ENCODE peak calls at places on chromosomes 1 and 21, in nine cellular contexts. I is IMR-90, B is Peyer's patch, P is sigmoid colon, R is adrenal gland, O is transverse colon, W is stomach, V is gastrocnemius medialis, Y is heart left ventricle. T is an unnamed sample. For H3K4me1, the result is how much of the 10 kb centered on the place peaks cover.

GRCh38 chr1:206608108-206608698 is 4.1 kb downstream of the EIF2D start:
- DNase-seq in I (peak), B (peak), P (no peak), R (no peak), O (peak), W (peak), V (no peak), Y (no peak), T (peak)

GRCh38 chr1:34918609-34919561 is 10.6 kb downstream of the DLGAP3 start:
- DNase-seq in I (no peak), B (peak), P (no peak), R (peak), O (no peak), W (no peak), V (no peak), Y (no peak), T (no peak)

GRCh38 chr21:34074283-34075098 is 1.1 kb downstream of the MRPS6 start:
- DNase-seq in I (no peak), B (no peak), P (no peak), R (no peak), O (no peak), W (no peak), V (no peak), Y (no peak), T (peak)

GRCh38 chr1:225963735-225964530 is 22.9 kb upstream of the LEFTY2 start:
- DNase-seq in I (no peak), B (peak), P (peak), R (no peak), O (no peak), W (no peak), V (no peak), Y (no peak), T (no peak)

GRCh38 chr1:158496379-158496778 is 24.4 kb downstream of the OR10R2 start:
- DNase-seq in I (no peak), B (no peak), P (no peak), R (no peak), O (no peak), W (no peak), V (no peak), Y (no peak), T (no peak)

GRCh38 chr1:39638965-39639332 is 494 bp downstream of the HEYL start:
- DNase-seq in I (no peak), B (no peak), P (no peak), R (no peak), O (no peak), W (no peak), V (no peak), Y (no peak), T (no peak)

GRCh38 chr1:62962794-62963776 is 179.2 kb downstream of the ATG4C start:
- DNase-seq in I (peak), B (no peak), P (no peak), R (peak), O (peak), W (peak), V (no peak), Y (peak), T (peak)

GRCh38 chr1:150162862-150163706 is 13.4 kb downstream of the PLEKHO1 start:
- DNase-seq in I (peak), B (peak), P (peak), R (peak), O (peak), W (peak), V (peak), Y (peak), T (peak)

GRCh38 chr1:16971330-16972209 is 8.8 kb downstream of the MFAP2 start:
- DNase-seq in I (no peak), B (no peak), P (no peak), R (no peak), O (no peak), W (no peak), V (no peak), Y (no peak), T (no peak)

GRCh38 chr1:43797926-43798325 is 90.6 kb downstream of the ST3GAL3 start:
- DNase-seq in I (no peak), B (no peak), P (no peak), R (no peak), O (no peak), W (no peak), V (no peak), Y (no peak), T (no peak)

GRCh38 chr1:2573250-2573649 is 13.3 kb upstream of the PRXL2B start:
- DNase-seq in I (no peak), B (no peak), P (no peak), R (no peak), O (no peak), W (no peak), V (no peak), Y (no peak), T (no peak)

GRCh38 chr1:167654975-167655575 is 25.0 kb downstream of the RCSD1 start:
- DNase-seq in I (no peak), B (no peak), P (no peak), R (no peak), O (no peak), W (no peak), V (no peak), Y (peak), T (no peak)

GRCh38 chr1:110384581-110385321 is 6.1 kb downstream of the SLC16A4 start:
- DNase-seq in I (no peak), B (peak), P (no peak), R (no peak), O (peak), W (no peak), V (no peak), Y (no peak), T (no peak)

DNA sequence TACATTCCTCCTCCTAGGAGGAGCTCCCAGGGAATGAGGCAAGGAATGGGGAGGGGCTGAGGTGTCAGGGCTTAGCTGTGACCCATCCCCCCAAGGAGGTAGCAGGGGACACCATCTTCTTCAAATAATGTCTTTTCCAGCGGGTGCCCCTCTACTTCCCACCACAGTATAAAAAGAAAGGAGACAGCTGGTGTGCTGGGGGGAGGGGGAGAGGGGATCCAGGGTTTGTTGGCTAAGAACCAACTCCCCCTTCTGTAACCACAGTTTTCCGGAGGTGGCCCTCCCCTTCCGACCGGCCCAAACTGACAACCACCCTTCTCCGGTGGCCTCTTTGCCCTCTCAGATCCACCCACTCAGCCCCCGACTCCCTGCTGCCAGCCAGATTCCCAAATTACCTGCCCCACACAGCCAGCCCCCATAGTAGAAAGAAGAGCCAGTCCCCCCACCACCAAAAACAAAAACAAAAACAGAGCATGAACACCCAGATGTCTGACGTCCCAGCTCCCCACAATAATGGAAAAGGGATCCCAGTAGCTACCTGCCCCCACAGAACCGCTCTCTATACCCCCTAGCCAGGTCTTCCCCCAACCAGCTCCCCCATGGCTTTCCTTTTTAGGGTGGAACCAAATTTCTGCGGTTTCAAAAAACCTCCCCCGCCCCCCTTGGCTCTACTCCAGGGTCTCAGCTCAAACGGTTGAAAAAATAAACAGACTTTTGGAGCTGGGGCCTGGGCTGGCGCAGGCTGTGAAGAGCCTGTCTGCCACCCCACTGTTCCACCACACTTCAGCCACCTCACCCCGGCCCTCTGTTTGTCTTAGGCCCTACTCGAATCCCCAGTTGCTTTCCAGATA is 2.1 kb downstream of the ARHGEF2 start:
- DNase-seq in I (peak), B (peak), P (peak), R (no peak), O (peak), W (peak), V (no peak), Y (peak), T (peak)
- TF ChIP-seq POLR2A in I (no peak), B (no peak), P (no peak), R (no peak), O (no peak), W (no peak), V (no peak), Y (no peak), T (no peak)

GRCh38 chr1:31959521-31959920 is 21.4 kb upstream of the PTP4A2 start:
- DNase-seq in I (no peak), B (no peak), P (no peak), R (no peak), O (no peak), W (no peak), V (no peak), Y (no peak), T (no peak)
- H3K4me1 ChIP-seq in I (under half), B (under half), P (under half), R (under half), O (under half), W (under half), V (under half), Y (under half), T (under half)

DNA sequence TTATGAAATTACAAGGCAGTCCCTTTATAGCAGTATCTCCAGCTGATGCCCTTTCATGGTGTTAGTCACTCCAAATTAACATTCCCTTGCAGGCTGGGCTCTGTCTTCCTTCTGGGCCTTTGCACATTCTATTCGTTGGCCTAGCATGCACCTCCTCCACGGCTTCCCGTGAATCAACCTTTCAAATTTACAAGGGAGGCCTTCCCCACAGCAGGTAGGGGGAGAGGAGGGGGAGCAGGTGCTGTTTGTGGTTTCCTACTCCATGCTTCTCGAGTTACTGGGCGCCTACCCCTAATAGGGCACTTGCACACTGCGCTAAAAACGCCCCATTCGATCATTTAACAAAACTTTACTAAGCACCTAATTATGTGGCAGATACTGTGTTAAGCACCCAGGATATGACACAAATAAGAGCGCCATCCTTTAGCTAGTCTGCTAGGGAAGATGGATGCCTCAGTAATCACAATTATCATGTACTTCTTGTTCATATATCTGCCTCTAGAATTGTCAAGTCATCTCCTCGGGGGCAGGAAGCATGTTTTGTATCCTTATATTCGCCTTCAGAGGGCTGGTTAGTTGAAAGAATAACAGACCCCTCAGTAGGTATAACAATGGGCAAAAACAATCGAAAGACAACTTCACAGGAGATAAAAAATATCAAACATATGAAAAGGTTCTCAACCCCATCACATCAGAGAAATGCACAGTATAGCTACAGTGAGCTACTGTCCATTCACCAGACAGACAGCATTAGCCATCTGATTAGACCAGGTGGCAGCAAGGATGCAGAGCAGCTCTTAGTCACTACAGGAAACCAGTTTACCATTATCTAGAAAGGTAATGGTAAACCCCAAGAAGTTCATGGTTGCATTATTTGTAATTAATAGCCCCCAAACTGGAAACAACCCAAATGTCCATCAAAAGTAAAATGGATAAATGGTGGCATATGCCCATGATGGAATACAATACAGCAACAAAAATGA is 1.7 kb upstream of the ADAR start:
- DNase-seq in I (peak), B (peak), P (no peak), R (peak), O (peak), W (no peak), V (no peak), Y (no peak), T (no peak)
- TF ChIP-seq POLR2A in I (no peak), B (no peak), P (no peak), R (no peak), O (no peak), W (no peak), V (no peak), Y (no peak), T (no peak)

GRCh38 chr21:14685568-14685967 is 139.5 kb upstream of the SAMSN1 start:
- DNase-seq in I (no peak), B (no peak), P (no peak), R (no peak), O (no peak), W (no peak), V (no peak), Y (no peak), T (no peak)

GRCh38 chr21:14686466-14687276 is 140.6 kb upstream of the SAMSN1 start:
- DNase-seq in I (no peak), B (peak), P (no peak), R (no peak), O (no peak), W (no peak), V (no peak), Y (no peak), T (no peak)

GRCh38 chr21:14690886-14691285 is 144.8 kb upstream of the SAMSN1 start:
- DNase-seq in I (no peak), B (no peak), P (no peak), R (no peak), O (no peak), W (no peak), V (no peak), Y (no peak), T (no peak)

GRCh38 chr21:14687277-14687642 is 141.1 kb upstream of the SAMSN1 start:
- DNase-seq in I (no peak), B (no peak), P (no peak), R (no peak), O (no peak), W (no peak), V (no peak), Y (no peak), T (no peak)

GRCh38 chr21:14688412-14688811 is 142.3 kb upstream of the SAMSN1 start:
- DNase-seq in I (no peak), B (no peak), P (no peak), R (no peak), O (no peak), W (no peak), V (no peak), Y (no peak), T (no peak)
- H3K4me1 ChIP-seq in I (under half), B (under half), P (under half), R (under half), O (under half), W (under half), V (under half), Y (under half), T (under half)

GRCh38 chr1:191572479-191572878 is 585.8 kb upstream of the RGS18 start:
- DNase-seq in I (no peak), B (no peak), P (no peak), R (no peak), O (no peak), W (no peak), V (no peak), Y (no peak), T (no peak)
- TF ChIP-seq POLR2A in I (no peak), B (no peak), P (no peak), R (no peak), O (no peak), W (no peak), V (no peak), Y (no peak), T (no peak)

T was measured in thyroid gland.